ENCODE peak calls at places on chromosomes 12 and 14, in eight cellular contexts. One of them, this sample, is unnamed.

GRCh38 chr14:57714487-57714899 is 151.4 kb downstream of the SLC35F4 start:
- DNase-seq in upper lobe of right lung: no peak
- DNase-seq in fibroblast of lung: no peak
- DNase-seq in progenitor cell of endocrine pancreas: no peak
- DNase-seq in right atrium auricular region: no peak
- DNase-seq in T-helper 1 cell: no peak
- DNase-seq in activated T-helper 9 cell treated with anti-CD3 and anti-CD28 coated beads, Interleukin-2, amount 50 U/mL, for 16 hours: no peak
- DNase-seq in left ventricle myocardium inferior: no peak
- DNase-seq in this sample: no peak

GRCh38 chr14:90278199-90279175 is 22.1 kb downstream of the PSMC1 start:
- DNase-seq in T-helper 1 cell: no peak
- DNase-seq in fibroblast of lung: no peak
- DNase-seq in right atrium auricular region: no peak
- DNase-seq in progenitor cell of endocrine pancreas: no peak
- DNase-seq in upper lobe of right lung: peak
- DNase-seq in activated T-helper 9 cell treated with anti-CD3 and anti-CD28 coated beads, Interleukin-2, amount 50 U/mL, for 16 hours: no peak
- DNase-seq in left ventricle myocardium inferior: no peak
- DNase-seq in this sample: no peak

GRCh38 chr14:21215879-21216251 is 53.4 kb downstream of the HNRNPC start:
- DNase-seq in activated T-helper 9 cell treated with anti-CD3 and anti-CD28 coated beads, Interleukin-2, amount 50 U/mL, for 16 hours: no peak
- DNase-seq in T-helper 1 cell: no peak
- DNase-seq in fibroblast of lung: no peak
- DNase-seq in progenitor cell of endocrine pancreas: no peak
- DNase-seq in upper lobe of right lung: no peak
- DNase-seq in right atrium auricular region: no peak
- DNase-seq in left ventricle myocardium inferior: no peak
- DNase-seq in this sample: no peak

GRCh38 chr12:64895541-64895940 is 71.1 kb downstream of the TBC1D30 start:
- DNase-seq in right atrium auricular region: no peak
- DNase-seq in progenitor cell of endocrine pancreas: no peak
- DNase-seq in T-helper 1 cell: no peak
- DNase-seq in left ventricle myocardium inferior: no peak
- DNase-seq in fibroblast of lung: peak
- DNase-seq in activated T-helper 9 cell treated with anti-CD3 and anti-CD28 coated beads, Interleukin-2, amount 50 U/mL, for 16 hours: no peak
- DNase-seq in upper lobe of right lung: no peak
- DNase-seq in this sample: no peak

GRCh38 chr14:50961606-50962259 is 17.4 kb upstream of the PYGL start:
- DNase-seq in fibroblast of lung: peak
- DNase-seq in T-helper 1 cell: no peak
- DNase-seq in left ventricle myocardium inferior: no peak
- DNase-seq in progenitor cell of endocrine pancreas: no peak
- DNase-seq in right atrium auricular region: no peak
- DNase-seq in upper lobe of right lung: no peak
- DNase-seq in activated T-helper 9 cell treated with anti-CD3 and anti-CD28 coated beads, Interleukin-2, amount 50 U/mL, for 16 hours: no peak
- DNase-seq in this sample: no peak

GRCh38 chr12:124964251-124964650 is 24.7 kb downstream of the DHX37 start:
- DNase-seq in left ventricle myocardium inferior: no peak
- DNase-seq in T-helper 1 cell: no peak
- DNase-seq in right atrium auricular region: no peak
- DNase-seq in fibroblast of lung: no peak
- DNase-seq in progenitor cell of endocrine pancreas: no peak
- DNase-seq in activated T-helper 9 cell treated with anti-CD3 and anti-CD28 coated beads, Interleukin-2, amount 50 U/mL, for 16 hours: no peak
- DNase-seq in upper lobe of right lung: no peak
- DNase-seq in this sample: no peak

GRCh38 chr14:99592933-99593753 is 10.9 kb downstream of the CCDC85C start:
- DNase-seq in progenitor cell of endocrine pancreas: no peak
- DNase-seq in upper lobe of right lung: no peak
- DNase-seq in fibroblast of lung: no peak
- DNase-seq in activated T-helper 9 cell treated with anti-CD3 and anti-CD28 coated beads, Interleukin-2, amount 50 U/mL, for 16 hours: no peak
- DNase-seq in left ventricle myocardium inferior: no peak
- DNase-seq in right atrium auricular region: no peak
- DNase-seq in T-helper 1 cell: no peak
- DNase-seq in this sample: no peak

GRCh38 chr12:26692417-26692816 is 140.6 kb downstream of the ITPR2 start:
- DNase-seq in progenitor cell of endocrine pancreas: no peak
- DNase-seq in activated T-helper 9 cell treated with anti-CD3 and anti-CD28 coated beads, Interleukin-2, amount 50 U/mL, for 16 hours: no peak
- DNase-seq in fibroblast of lung: no peak
- DNase-seq in upper lobe of right lung: no peak
- DNase-seq in T-helper 1 cell: no peak
- DNase-seq in left ventricle myocardium inferior: no peak
- DNase-seq in right atrium auricular region: no peak
- DNase-seq in this sample: no peak

GRCh38 chr12:106123551-106123991 is 15.2 kb downstream of the NUAK1 start:
- DNase-seq in right atrium auricular region: no peak
- DNase-seq in fibroblast of lung: no peak
- DNase-seq in upper lobe of right lung: no peak
- DNase-seq in progenitor cell of endocrine pancreas: no peak
- DNase-seq in left ventricle myocardium inferior: peak
- DNase-seq in T-helper 1 cell: no peak
- DNase-seq in activated T-helper 9 cell treated with anti-CD3 and anti-CD28 coated beads, Interleukin-2, amount 50 U/mL, for 16 hours: no peak
- DNase-seq in this sample: no peak

GRCh38 chr14:89294060-89294459 is 123.0 kb downstream of the FOXN3 start:
- DNase-seq in T-helper 1 cell: no peak
- DNase-seq in left ventricle myocardium inferior: peak
- DNase-seq in right atrium auricular region: no peak
- DNase-seq in upper lobe of right lung: no peak
- DNase-seq in activated T-helper 9 cell treated with anti-CD3 and anti-CD28 coated beads, Interleukin-2, amount 50 U/mL, for 16 hours: no peak
- DNase-seq in progenitor cell of endocrine pancreas: no peak
- DNase-seq in fibroblast of lung: no peak
- DNase-seq in this sample: no peak

GRCh38 chr14:35814371-35815005 is 5.4 kb upstream of the RALGAPA1 start:
- DNase-seq in T-helper 1 cell: peak
- DNase-seq in upper lobe of right lung: no peak
- DNase-seq in progenitor cell of endocrine pancreas: peak
- DNase-seq in activated T-helper 9 cell treated with anti-CD3 and anti-CD28 coated beads, Interleukin-2, amount 50 U/mL, for 16 hours: peak
- DNase-seq in right atrium auricular region: no peak
- DNase-seq in left ventricle myocardium inferior: no peak
- DNase-seq in fibroblast of lung: peak
- DNase-seq in this sample: peak

GRCh38 chr12:130711751-130712150 is 4.3 kb downstream of the RIMBP2 start:
- DNase-seq in T-helper 1 cell: no peak
- DNase-seq in upper lobe of right lung: no peak
- DNase-seq in right atrium auricular region: no peak
- DNase-seq in activated T-helper 9 cell treated with anti-CD3 and anti-CD28 coated beads, Interleukin-2, amount 50 U/mL, for 16 hours: no peak
- DNase-seq in fibroblast of lung: no peak
- DNase-seq in progenitor cell of endocrine pancreas: no peak
- DNase-seq in left ventricle myocardium inferior: no peak
- DNase-seq in this sample: no peak

GRCh38 chr12:124629799-124630198 is 62.4 kb upstream of the NCOR2 start:
- DNase-seq in left ventricle myocardium inferior: no peak
- DNase-seq in right atrium auricular region: no peak
- DNase-seq in upper lobe of right lung: no peak
- DNase-seq in fibroblast of lung: peak
- DNase-seq in activated T-helper 9 cell treated with anti-CD3 and anti-CD28 coated beads, Interleukin-2, amount 50 U/mL, for 16 hours: no peak
- DNase-seq in T-helper 1 cell: no peak
- DNase-seq in progenitor cell of endocrine pancreas: no peak
- DNase-seq in this sample: no peak

GRCh38 chr14:50667491-50668007 is 557 bp downstream of the SAV1 start:
- DNase-seq in progenitor cell of endocrine pancreas: peak
- DNase-seq in left ventricle myocardium inferior: no peak
- DNase-seq in T-helper 1 cell: peak
- DNase-seq in activated T-helper 9 cell treated with anti-CD3 and anti-CD28 coated beads, Interleukin-2, amount 50 U/mL, for 16 hours: peak
- DNase-seq in upper lobe of right lung: no peak
- DNase-seq in fibroblast of lung: no peak
- DNase-seq in right atrium auricular region: no peak
- DNase-seq in this sample: peak

GRCh38 chr14:26163761-26164160 is 434.1 kb downstream of the NOVA1 start:
- DNase-seq in upper lobe of right lung: no peak
- DNase-seq in activated T-helper 9 cell treated with anti-CD3 and anti-CD28 coated beads, Interleukin-2, amount 50 U/mL, for 16 hours: no peak
- DNase-seq in T-helper 1 cell: no peak
- DNase-seq in progenitor cell of endocrine pancreas: no peak
- DNase-seq in right atrium auricular region: no peak
- DNase-seq in left ventricle myocardium inferior: no peak
- DNase-seq in fibroblast of lung: peak
- DNase-seq in this sample: peak

GRCh38 chr12:76878045-76878898 is 547 bp downstream of the CSRP2 start:
- DNase-seq in right atrium auricular region: no peak
- DNase-seq in fibroblast of lung: peak
- DNase-seq in upper lobe of right lung: no peak
- DNase-seq in activated T-helper 9 cell treated with anti-CD3 and anti-CD28 coated beads, Interleukin-2, amount 50 U/mL, for 16 hours: peak
- DNase-seq in left ventricle myocardium inferior: no peak
- DNase-seq in T-helper 1 cell: no peak
- DNase-seq in progenitor cell of endocrine pancreas: peak
- DNase-seq in this sample: no peak

GRCh38 chr14:64279719-64280668 is 14.2 kb downstream of the ESR2 start:
- DNase-seq in left ventricle myocardium inferior: no peak
- DNase-seq in right atrium auricular region: no peak
- DNase-seq in upper lobe of right lung: no peak
- DNase-seq in activated T-helper 9 cell treated with anti-CD3 and anti-CD28 coated beads, Interleukin-2, amount 50 U/mL, for 16 hours: no peak
- DNase-seq in progenitor cell of endocrine pancreas: no peak
- DNase-seq in T-helper 1 cell: no peak
- DNase-seq in fibroblast of lung: peak
- DNase-seq in this sample: no peak

GRCh38 chr12:92987846-92988621 is 58.9 kb upstream of the EEA1 start:
- DNase-seq in left ventricle myocardium inferior: peak
- DNase-seq in T-helper 1 cell: no peak
- DNase-seq in upper lobe of right lung: peak
- DNase-seq in activated T-helper 9 cell treated with anti-CD3 and anti-CD28 coated beads, Interleukin-2, amount 50 U/mL, for 16 hours: no peak
- DNase-seq in fibroblast of lung: no peak
- DNase-seq in progenitor cell of endocrine pancreas: no peak
- DNase-seq in right atrium auricular region: no peak
- DNase-seq in this sample: no peak

GRCh38 chr12:109752117-109753053 is 38.8 kb downstream of the FAM222A start:
- DNase-seq in left ventricle myocardium inferior: no peak
- DNase-seq in right atrium auricular region: no peak
- DNase-seq in activated T-helper 9 cell treated with anti-CD3 and anti-CD28 coated beads, Interleukin-2, amount 50 U/mL, for 16 hours: no peak
- DNase-seq in upper lobe of right lung: peak
- DNase-seq in progenitor cell of endocrine pancreas: no peak
- DNase-seq in T-helper 1 cell: no peak
- DNase-seq in fibroblast of lung: no peak
- DNase-seq in this sample: no peak

GRCh38 chr14:68181395-68182326 is 362.1 kb downstream of the RAD51B start:
- DNase-seq in activated T-helper 9 cell treated with anti-CD3 and anti-CD28 coated beads, Interleukin-2, amount 50 U/mL, for 16 hours: no peak
- DNase-seq in fibroblast of lung: peak
- DNase-seq in upper lobe of right lung: no peak
- DNase-seq in right atrium auricular region: no peak
- DNase-seq in left ventricle myocardium inferior: no peak
- DNase-seq in progenitor cell of endocrine pancreas: no peak
- DNase-seq in T-helper 1 cell: no peak
- DNase-seq in this sample: no peak

GRCh38 chr12:104055686-104056388 is 5.8 kb upstream of the GLT8D2 start:
- DNase-seq in activated T-helper 9 cell treated with anti-CD3 and anti-CD28 coated beads, Interleukin-2, amount 50 U/mL, for 16 hours: no peak
- DNase-seq in progenitor cell of endocrine pancreas: no peak
- DNase-seq in left ventricle myocardium inferior: peak
- DNase-seq in T-helper 1 cell: no peak
- DNase-seq in upper lobe of right lung: peak
- DNase-seq in right atrium auricular region: peak
- DNase-seq in fibroblast of lung: peak
- DNase-seq in this sample: peak

GRCh38 chr14:104688505-104688754 is 988 bp upstream of the INF2 start:
- DNase-seq in left ventricle myocardium inferior: no peak
- DNase-seq in progenitor cell of endocrine pancreas: no peak
- DNase-seq in upper lobe of right lung: no peak
- DNase-seq in right atrium auricular region: no peak
- DNase-seq in fibroblast of lung: no peak
- DNase-seq in activated T-helper 9 cell treated with anti-CD3 and anti-CD28 coated beads, Interleukin-2, amount 50 U/mL, for 16 hours: no peak
- DNase-seq in T-helper 1 cell: no peak
- DNase-seq in this sample: no peak

GRCh38 chr12:85821759-85822158 is 14.4 kb downstream of the RASSF9 start:
- DNase-seq in progenitor cell of endocrine pancreas: no peak
- DNase-seq in fibroblast of lung: no peak
- DNase-seq in activated T-helper 9 cell treated with anti-CD3 and anti-CD28 coated beads, Interleukin-2, amount 50 U/mL, for 16 hours: no peak
- DNase-seq in left ventricle myocardium inferior: no peak
- DNase-seq in upper lobe of right lung: no peak
- DNase-seq in T-helper 1 cell: no peak
- DNase-seq in right atrium auricular region: no peak
- DNase-seq in this sample: no peak

GRCh38 chr14:99537399-99537798 is 56.2 kb downstream of the CCNK start:
- DNase-seq in fibroblast of lung: peak
- DNase-seq in activated T-helper 9 cell treated with anti-CD3 and anti-CD28 coated beads, Interleukin-2, amount 50 U/mL, for 16 hours: no peak
- DNase-seq in left ventricle myocardium inferior: peak
- DNase-seq in T-helper 1 cell: no peak
- DNase-seq in right atrium auricular region: no peak
- DNase-seq in upper lobe of right lung: no peak
- DNase-seq in progenitor cell of endocrine pancreas: no peak
- DNase-seq in this sample: no peak

GRCh38 chr12:122064034-122064777 is 14.3 kb upstream of the MLXIP start:
- DNase-seq in progenitor cell of endocrine pancreas: peak
- DNase-seq in upper lobe of right lung: peak
- DNase-seq in right atrium auricular region: peak
- DNase-seq in activated T-helper 9 cell treated with anti-CD3 and anti-CD28 coated beads, Interleukin-2, amount 50 U/mL, for 16 hours: no peak
- DNase-seq in left ventricle myocardium inferior: peak
- DNase-seq in fibroblast of lung: peak
- DNase-seq in T-helper 1 cell: no peak
- DNase-seq in this sample: peak

GRCh38 chr12:130619378-130619970 is 96.6 kb downstream of the RIMBP2 start:
- DNase-seq in activated T-helper 9 cell treated with anti-CD3 and anti-CD28 coated beads, Interleukin-2, amount 50 U/mL, for 16 hours: no peak
- DNase-seq in T-helper 1 cell: no peak
- DNase-seq in progenitor cell of endocrine pancreas: no peak
- DNase-seq in fibroblast of lung: no peak
- DNase-seq in right atrium auricular region: no peak
- DNase-seq in upper lobe of right lung: no peak
- DNase-seq in left ventricle myocardium inferior: no peak
- DNase-seq in this sample: no peak

GRCh38 chr14:20988717-20989116 is 1.1 kb upstream of the METTL17 start:
- DNase-seq in right atrium auricular region: no peak
- DNase-seq in activated T-helper 9 cell treated with anti-CD3 and anti-CD28 coated beads, Interleukin-2, amount 50 U/mL, for 16 hours: no peak
- DNase-seq in progenitor cell of endocrine pancreas: no peak
- DNase-seq in upper lobe of right lung: no peak
- DNase-seq in fibroblast of lung: no peak
- DNase-seq in left ventricle myocardium inferior: no peak
- DNase-seq in T-helper 1 cell: no peak
- DNase-seq in this sample: no peak